ENCODE peak calls at places on chromosome 11, in eight cellular contexts. One of them, this sample, is unnamed.
A peak's percentile ranks its signal among the peaks of the same experiment; 100 is the strongest.

GRCh38 chr11:107947904-107948303 is 19.7 kb downstream of the RAB39A start:
- DNase-seq in neural crest cell: no peak
- DNase-seq in nephron progenitor cell: no peak
- DNase-seq in upper lobe of left lung: no peak
- DNase-seq in tibial artery: no peak
- DNase-seq in thoracic aorta: no peak
- DNase-seq in suprapubic skin: no peak
- DNase-seq in cardiac fibroblast: no peak
- DNase-seq in this sample: no peak

GRCh38 chr11:120863359-120863758 is 160.5 kb upstream of the TBCEL start:
- DNase-seq in tibial artery: no peak
- DNase-seq in upper lobe of left lung: no peak
- DNase-seq in thoracic aorta: no peak
- DNase-seq in nephron progenitor cell: no peak
- DNase-seq in cardiac fibroblast: no peak
- DNase-seq in neural crest cell: no peak
- DNase-seq in suprapubic skin: no peak
- DNase-seq in this sample: no peak

GRCh38 chr11:8060146-8060719 is 20.8 kb upstream of the TUB start:
- DNase-seq in thoracic aorta: no peak
- DNase-seq in tibial artery: no peak
- DNase-seq in upper lobe of left lung: no peak
- DNase-seq in neural crest cell: no peak
- DNase-seq in nephron progenitor cell: no peak
- DNase-seq in cardiac fibroblast: no peak
- DNase-seq in suprapubic skin: no peak
- DNase-seq in this sample: no peak

GRCh38 chr11:131928992-131929391 is 558.6 kb downstream of the NTM start:
- DNase-seq in cardiac fibroblast: no peak
- DNase-seq in tibial artery: no peak
- DNase-seq in thoracic aorta: no peak
- DNase-seq in upper lobe of left lung: peak; percentile 24
- DNase-seq in neural crest cell: no peak
- DNase-seq in nephron progenitor cell: peak; percentile 19
- DNase-seq in suprapubic skin: no peak
- DNase-seq in this sample: no peak

GRCh38 chr11:17102447-17102846 is 25.0 kb upstream of the RPS13 start:
- DNase-seq in neural crest cell: no peak
- DNase-seq in cardiac fibroblast: peak; percentile 16
- DNase-seq in suprapubic skin: no peak
- DNase-seq in tibial artery: no peak
- DNase-seq in upper lobe of left lung: no peak
- DNase-seq in nephron progenitor cell: no peak
- DNase-seq in thoracic aorta: no peak
- DNase-seq in this sample: no peak

GRCh38 chr11:201936-202335 is 5.3 kb downstream of the BET1L start:
- DNase-seq in cardiac fibroblast: no peak
- DNase-seq in thoracic aorta: no peak
- DNase-seq in upper lobe of left lung: no peak
- DNase-seq in suprapubic skin: no peak
- DNase-seq in nephron progenitor cell: no peak
- DNase-seq in tibial artery: no peak
- DNase-seq in neural crest cell: no peak
- DNase-seq in this sample: peak; percentile 11

GRCh38 chr11:73177380-73178091 is 35.4 kb upstream of the FCHSD2 start:
- DNase-seq in tibial artery: peak; percentile 86
- DNase-seq in upper lobe of left lung: no peak
- DNase-seq in nephron progenitor cell: no peak
- DNase-seq in neural crest cell: no peak
- DNase-seq in thoracic aorta: peak; percentile 45
- DNase-seq in cardiac fibroblast: peak; percentile 71
- DNase-seq in suprapubic skin: no peak
- DNase-seq in this sample: no peak

GRCh38 chr11:8229299-8230177 is 34.1 kb downstream of the LMO1 start:
- DNase-seq in nephron progenitor cell: no peak
- DNase-seq in suprapubic skin: no peak
- DNase-seq in neural crest cell: no peak
- DNase-seq in cardiac fibroblast: peak; percentile 19
- DNase-seq in thoracic aorta: no peak
- DNase-seq in tibial artery: no peak
- DNase-seq in upper lobe of left lung: no peak
- DNase-seq in this sample: no peak

GRCh38 chr11:124474779-124475178 is 29.3 kb upstream of the OR8B8 start:
- DNase-seq in nephron progenitor cell: no peak
- DNase-seq in tibial artery: no peak
- DNase-seq in upper lobe of left lung: no peak
- DNase-seq in neural crest cell: no peak
- DNase-seq in cardiac fibroblast: no peak
- DNase-seq in thoracic aorta: no peak
- DNase-seq in suprapubic skin: no peak
- DNase-seq in this sample: no peak

GRCh38 chr11:86632499-86633269 is 39.7 kb downstream of the ME3 start:
- DNase-seq in tibial artery: peak; percentile 75
- DNase-seq in thoracic aorta: peak; percentile 24
- DNase-seq in suprapubic skin: no peak
- DNase-seq in cardiac fibroblast: peak; percentile 88
- DNase-seq in upper lobe of left lung: no peak
- DNase-seq in neural crest cell: no peak
- DNase-seq in nephron progenitor cell: no peak
- DNase-seq in this sample: no peak

GRCh38 chr11:8963569-8964323 is 496 bp downstream of the TMEM9B start:
- DNase-seq in suprapubic skin: peak; percentile 92
- DNase-seq in tibial artery: peak; percentile 91
- DNase-seq in neural crest cell: no peak
- DNase-seq in nephron progenitor cell: peak; percentile 78
- DNase-seq in upper lobe of left lung: no peak
- DNase-seq in cardiac fibroblast: peak; percentile 71
- DNase-seq in thoracic aorta: peak; percentile 38
- DNase-seq in this sample: no peak

GRCh38 chr11:70727899-70728620 is 329.7 kb downstream of the CTTN start:
- DNase-seq in cardiac fibroblast: no peak
- DNase-seq in thoracic aorta: no peak
- DNase-seq in upper lobe of left lung: no peak
- DNase-seq in suprapubic skin: no peak
- DNase-seq in neural crest cell: no peak
- DNase-seq in nephron progenitor cell: no peak
- DNase-seq in tibial artery: no peak
- DNase-seq in this sample: no peak

GRCh38 chr11:1152316-1153104 is 5.2 kb upstream of the MUC5AC start:
- DNase-seq in cardiac fibroblast: peak; percentile 15
- DNase-seq in tibial artery: peak; percentile 59
- DNase-seq in neural crest cell: no peak
- DNase-seq in suprapubic skin: no peak
- DNase-seq in upper lobe of left lung: peak; percentile 65
- DNase-seq in thoracic aorta: no peak
- DNase-seq in nephron progenitor cell: no peak
- DNase-seq in this sample: peak; percentile 18

GRCh38 chr11:120613264-120614226 is 102.0 kb downstream of the GRIK4 start:
- DNase-seq in tibial artery: no peak
- DNase-seq in thoracic aorta: no peak
- DNase-seq in suprapubic skin: no peak
- DNase-seq in neural crest cell: no peak
- DNase-seq in upper lobe of left lung: no peak
- DNase-seq in cardiac fibroblast: no peak
- DNase-seq in nephron progenitor cell: no peak
- DNase-seq in this sample: no peak

GRCh38 chr11:67584881-67585873 is 1.6 kb downstream of the GSTP1 start:
- DNase-seq in tibial artery: no peak
- DNase-seq in neural crest cell: no peak
- DNase-seq in cardiac fibroblast: no peak
- DNase-seq in nephron progenitor cell: no peak
- DNase-seq in upper lobe of left lung: peak; percentile 71
- DNase-seq in thoracic aorta: no peak
- DNase-seq in suprapubic skin: no peak
- DNase-seq in this sample: no peak

GRCh38 chr11:46357483-46357936 is 10.2 kb downstream of the DGKZ start:
- DNase-seq in thoracic aorta: no peak
- DNase-seq in tibial artery: no peak
- DNase-seq in cardiac fibroblast: no peak
- DNase-seq in nephron progenitor cell: no peak
- DNase-seq in neural crest cell: no peak
- DNase-seq in suprapubic skin: no peak
- DNase-seq in upper lobe of left lung: no peak
- DNase-seq in this sample: no peak

GRCh38 chr11:100726709-100727108 is 39.6 kb downstream of the ARHGAP42 start:
- DNase-seq in tibial artery: no peak
- DNase-seq in suprapubic skin: no peak
- DNase-seq in neural crest cell: no peak
- DNase-seq in cardiac fibroblast: no peak
- DNase-seq in nephron progenitor cell: no peak
- DNase-seq in upper lobe of left lung: no peak
- DNase-seq in thoracic aorta: no peak
- DNase-seq in this sample: no peak

GRCh38 chr11:86990520-86990919 is 35.3 kb upstream of the FZD4 start:
- DNase-seq in suprapubic skin: no peak
- DNase-seq in upper lobe of left lung: no peak
- DNase-seq in cardiac fibroblast: peak; percentile 73
- DNase-seq in tibial artery: no peak
- DNase-seq in thoracic aorta: no peak
- DNase-seq in neural crest cell: no peak
- DNase-seq in nephron progenitor cell: no peak
- DNase-seq in this sample: no peak

GRCh38 chr11:17526931-17527660 is 17.1 kb downstream of the USH1C start:
- DNase-seq in suprapubic skin: no peak
- DNase-seq in neural crest cell: no peak
- DNase-seq in tibial artery: no peak
- DNase-seq in upper lobe of left lung: no peak
- DNase-seq in thoracic aorta: no peak
- DNase-seq in nephron progenitor cell: no peak
- DNase-seq in cardiac fibroblast: no peak
- DNase-seq in this sample: no peak

GRCh38 chr11:13352711-13353110 is 75.1 kb downstream of the BMAL1 start:
- DNase-seq in thoracic aorta: no peak
- DNase-seq in tibial artery: no peak
- DNase-seq in neural crest cell: no peak
- DNase-seq in suprapubic skin: no peak
- DNase-seq in nephron progenitor cell: no peak
- DNase-seq in upper lobe of left lung: no peak
- DNase-seq in cardiac fibroblast: no peak
- DNase-seq in this sample: no peak

GRCh38 chr11:26247340-26247739 is 84.6 kb upstream of the ANO3 start:
- DNase-seq in tibial artery: no peak
- DNase-seq in cardiac fibroblast: peak; percentile 41
- DNase-seq in thoracic aorta: no peak
- DNase-seq in neural crest cell: no peak
- DNase-seq in nephron progenitor cell: no peak
- DNase-seq in upper lobe of left lung: no peak
- DNase-seq in suprapubic skin: no peak
- DNase-seq in this sample: no peak

GRCh38 chr11:11243790-11244469 is 109.1 kb downstream of the CSNK2A3 start:
- DNase-seq in suprapubic skin: no peak
- DNase-seq in upper lobe of left lung: peak; percentile 46
- DNase-seq in tibial artery: no peak
- DNase-seq in thoracic aorta: no peak
- DNase-seq in cardiac fibroblast: peak; percentile 29
- DNase-seq in neural crest cell: peak; percentile 52
- DNase-seq in nephron progenitor cell: peak; percentile 68
- DNase-seq in this sample: peak; percentile 26

GRCh38 chr11:68950268-68950667 is 30.5 kb downstream of the MRGPRD start:
- DNase-seq in cardiac fibroblast: peak; percentile 22
- DNase-seq in nephron progenitor cell: no peak
- DNase-seq in tibial artery: no peak
- DNase-seq in thoracic aorta: no peak
- DNase-seq in neural crest cell: peak; percentile 16
- DNase-seq in upper lobe of left lung: no peak
- DNase-seq in suprapubic skin: no peak
- DNase-seq in this sample: no peak
- TF ChIP-seq CTCF in cardiac fibroblast: peak; percentile 57
- TF ChIP-seq CTCF in nephron progenitor cell: peak; percentile 14
- TF ChIP-seq CTCF in tibial artery: peak; percentile 39
- TF ChIP-seq CTCF in thoracic aorta: peak; percentile 51
- TF ChIP-seq CTCF in neural crest cell: peak; percentile 53
- TF ChIP-seq CTCF in upper lobe of left lung: no peak
- TF ChIP-seq CTCF in suprapubic skin: no peak
- TF ChIP-seq CTCF in this sample: no peak

GRCh38 chr11:118353084-118353710 is 6.2 kb upstream of the UBE4A start:
- DNase-seq in upper lobe of left lung: no peak
- DNase-seq in neural crest cell: no peak
- DNase-seq in tibial artery: no peak
- DNase-seq in nephron progenitor cell: no peak
- DNase-seq in suprapubic skin: no peak
- DNase-seq in thoracic aorta: no peak
- DNase-seq in cardiac fibroblast: peak; percentile 40
- DNase-seq in this sample: no peak
- TF ChIP-seq CTCF in upper lobe of left lung: peak; percentile 35
- TF ChIP-seq CTCF in neural crest cell: peak; percentile 77
- TF ChIP-seq CTCF in tibial artery: peak; percentile 29
- TF ChIP-seq CTCF in nephron progenitor cell: peak; percentile 55
- TF ChIP-seq CTCF in suprapubic skin: no peak
- TF ChIP-seq CTCF in thoracic aorta: peak; percentile 37
- TF ChIP-seq CTCF in cardiac fibroblast: peak; percentile 42
- TF ChIP-seq CTCF in this sample: peak; percentile 40

DNA sequence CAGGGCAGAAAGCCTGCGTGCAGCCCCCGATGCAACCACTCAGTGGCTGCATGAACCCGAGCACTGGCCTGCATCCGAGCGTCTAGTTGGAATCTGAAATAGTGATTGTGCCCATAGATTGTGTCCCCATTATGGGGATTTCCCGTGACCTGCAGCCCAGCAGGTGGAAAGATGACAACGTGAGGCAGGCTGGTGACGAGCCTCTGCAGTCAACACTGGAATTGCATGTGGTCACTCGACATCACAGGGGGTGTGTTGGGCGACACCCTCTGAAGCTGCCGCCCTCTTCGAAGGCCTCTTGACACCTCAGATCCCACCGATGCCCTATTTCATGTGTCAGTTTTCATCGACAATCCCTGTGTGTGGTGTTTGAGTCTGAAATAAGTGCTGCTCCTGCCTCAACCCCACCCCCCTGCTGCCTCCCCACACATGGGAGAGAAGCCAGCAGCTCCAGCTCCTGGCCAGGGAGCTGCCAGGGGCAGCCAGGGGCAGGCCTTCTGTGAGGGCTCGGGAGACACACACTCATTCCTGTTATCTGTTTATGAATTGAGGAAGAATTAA is 172.0 kb upstream of the B3GAT1 start:
- DNase-seq in tibial artery: no peak
- DNase-seq in neural crest cell: no peak
- DNase-seq in suprapubic skin: peak; percentile 64
- DNase-seq in thoracic aorta: no peak
- DNase-seq in upper lobe of left lung: no peak
- DNase-seq in nephron progenitor cell: no peak
- DNase-seq in cardiac fibroblast: no peak
- DNase-seq in this sample: no peak
- TF ChIP-seq CTCF in tibial artery: no peak
- TF ChIP-seq CTCF in neural crest cell: no peak
- TF ChIP-seq CTCF in suprapubic skin: no peak
- TF ChIP-seq CTCF in thoracic aorta: no peak
- TF ChIP-seq CTCF in upper lobe of left lung: no peak
- TF ChIP-seq CTCF in nephron progenitor cell: no peak
- TF ChIP-seq CTCF in cardiac fibroblast: no peak
- TF ChIP-seq CTCF in this sample: no peak

DNA sequence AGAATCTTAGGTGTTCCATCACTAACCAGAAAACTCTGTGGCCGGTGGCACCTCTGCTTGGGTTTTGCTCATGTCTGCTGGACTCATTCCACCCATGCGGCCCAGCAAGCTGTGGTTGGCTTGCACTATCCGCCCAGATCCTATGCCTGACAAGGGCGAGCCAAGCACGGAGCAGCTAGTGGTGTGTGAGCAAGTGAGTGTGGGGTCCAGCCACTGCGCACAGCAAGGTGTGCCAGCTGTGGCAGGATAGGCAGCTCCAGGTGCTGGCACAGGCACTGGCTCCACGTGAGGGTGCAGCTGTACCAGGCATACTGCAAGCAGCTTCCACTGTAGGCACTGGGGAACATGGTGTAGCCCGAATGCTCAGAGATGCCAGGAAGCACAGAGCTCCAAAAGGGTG is 813.7 kb upstream of the CNTN5 start:
- DNase-seq in nephron progenitor cell: no peak
- DNase-seq in neural crest cell: no peak
- DNase-seq in upper lobe of left lung: no peak
- DNase-seq in suprapubic skin: no peak
- DNase-seq in thoracic aorta: no peak
- DNase-seq in cardiac fibroblast: no peak
- DNase-seq in tibial artery: no peak
- DNase-seq in this sample: no peak
- TF ChIP-seq CTCF in nephron progenitor cell: no peak
- TF ChIP-seq CTCF in neural crest cell: no peak
- TF ChIP-seq CTCF in upper lobe of left lung: no peak
- TF ChIP-seq CTCF in suprapubic skin: no peak
- TF ChIP-seq CTCF in thoracic aorta: no peak
- TF ChIP-seq CTCF in cardiac fibroblast: no peak
- TF ChIP-seq CTCF in tibial artery: no peak
- TF ChIP-seq CTCF in this sample: no peak

This sample was measured in activated B cell treated with CpG ODN at 0.5 μM for 24 hours.